ENCODE peak calls at places on chromosomes 11 and 22, in four cellular contexts. G is esophagus muscularis mucosa, O is testis, Z is kidney epithelial cell. B is an unnamed sample.
A peak's percentile ranks its signal among the peaks of the same experiment; 100 is the strongest.

GRCh38 chr11:130118636-130119387 is 40.8 kb upstream of the ST14 start:
- DNase-seq in G (no peak), O (no peak), Z (no peak), B (no peak)

GRCh38 chr11:75582935-75583709 is 21.1 kb downstream of the SERPINH1 start:
- DNase-seq in G (no peak), O (peak; percentile 60), Z (no peak), B (peak; percentile 61)

GRCh38 chr11:26229270-26229669 is 102.7 kb upstream of the ANO3 start:
- DNase-seq in G (no peak), O (no peak), Z (no peak), B (peak; percentile 99)

GRCh38 chr11:126185200-126186030 is 26.0 kb downstream of the RPUSD4 start:
- DNase-seq in G (no peak), O (no peak), Z (no peak), B (no peak)

GRCh38 chr11:111745719-111746504 is 20.3 kb downstream of the PPP2R1B start:
- DNase-seq in G (peak; percentile 68), O (no peak), Z (no peak), B (peak; percentile 51)

GRCh38 chr22:46612904-46613605 is 7.1 kb upstream of the GRAMD4 start:
- DNase-seq in G (no peak), O (no peak), Z (no peak), B (no peak)

GRCh38 chr11:117827521-117828511 is 3.3 kb upstream of the FXYD2 start:
- DNase-seq in G (no peak), O (peak; percentile 14), Z (no peak), B (no peak)

GRCh38 chr11:36097219-36097650 is 153.4 kb downstream of the LDLRAD3 start:
- DNase-seq in G (no peak), O (no peak), Z (no peak), B (no peak)

GRCh38 chr22:17060126-17060525 is 24.7 kb upstream of the IL17RA start:
- DNase-seq in G (no peak), O (no peak), Z (no peak), B (no peak)

GRCh38 chr11:8261921-8262551 is 1.6 kb downstream of the LMO1 start:
- DNase-seq in G (no peak), O (no peak), Z (no peak), B (no peak)

GRCh38 chr11:19279455-19279854 is 38.7 kb upstream of the E2F8 start:
- DNase-seq in G (no peak), O (no peak), Z (no peak), B (no peak)

GRCh38 chr11:19284881-19285280 is 44.1 kb upstream of the E2F8 start:
- DNase-seq in G (no peak), O (no peak), Z (no peak), B (no peak)

GRCh38 chr11:19281041-19281440 is 40.3 kb upstream of the E2F8 start:
- DNase-seq in G (no peak), O (no peak), Z (no peak), B (no peak)

GRCh38 chr11:19283998-19284397 is 43.3 kb upstream of the E2F8 start:
- DNase-seq in G (no peak), O (no peak), Z (no peak), B (no peak)

DNA sequence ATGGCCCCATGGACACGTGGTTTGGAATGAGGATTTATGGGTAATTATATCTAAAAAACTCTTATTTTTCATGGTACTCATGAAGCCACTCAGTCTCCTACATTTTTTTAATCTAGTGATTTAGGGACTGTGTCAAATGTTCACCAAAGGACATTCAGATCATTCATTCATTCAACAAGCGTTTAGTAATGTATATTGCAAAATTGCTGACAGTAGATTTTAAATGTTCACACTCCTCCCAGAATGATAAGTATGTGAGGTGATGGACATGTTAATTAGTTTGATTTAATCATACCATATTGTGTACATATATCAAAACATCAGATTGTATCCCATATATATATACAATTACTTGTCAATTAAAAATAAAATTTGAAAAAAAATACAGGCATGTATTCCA is 40.8 kb upstream of the E2F8 start:
- DNase-seq in G (no peak), O (no peak), Z (no peak), B (no peak)
- H3K4me3 ChIP-seq in G (no peak overlapping the region), O (no peak overlapping the region), Z (no peak overlapping the region), B (no peak overlapping the region)

DNA sequence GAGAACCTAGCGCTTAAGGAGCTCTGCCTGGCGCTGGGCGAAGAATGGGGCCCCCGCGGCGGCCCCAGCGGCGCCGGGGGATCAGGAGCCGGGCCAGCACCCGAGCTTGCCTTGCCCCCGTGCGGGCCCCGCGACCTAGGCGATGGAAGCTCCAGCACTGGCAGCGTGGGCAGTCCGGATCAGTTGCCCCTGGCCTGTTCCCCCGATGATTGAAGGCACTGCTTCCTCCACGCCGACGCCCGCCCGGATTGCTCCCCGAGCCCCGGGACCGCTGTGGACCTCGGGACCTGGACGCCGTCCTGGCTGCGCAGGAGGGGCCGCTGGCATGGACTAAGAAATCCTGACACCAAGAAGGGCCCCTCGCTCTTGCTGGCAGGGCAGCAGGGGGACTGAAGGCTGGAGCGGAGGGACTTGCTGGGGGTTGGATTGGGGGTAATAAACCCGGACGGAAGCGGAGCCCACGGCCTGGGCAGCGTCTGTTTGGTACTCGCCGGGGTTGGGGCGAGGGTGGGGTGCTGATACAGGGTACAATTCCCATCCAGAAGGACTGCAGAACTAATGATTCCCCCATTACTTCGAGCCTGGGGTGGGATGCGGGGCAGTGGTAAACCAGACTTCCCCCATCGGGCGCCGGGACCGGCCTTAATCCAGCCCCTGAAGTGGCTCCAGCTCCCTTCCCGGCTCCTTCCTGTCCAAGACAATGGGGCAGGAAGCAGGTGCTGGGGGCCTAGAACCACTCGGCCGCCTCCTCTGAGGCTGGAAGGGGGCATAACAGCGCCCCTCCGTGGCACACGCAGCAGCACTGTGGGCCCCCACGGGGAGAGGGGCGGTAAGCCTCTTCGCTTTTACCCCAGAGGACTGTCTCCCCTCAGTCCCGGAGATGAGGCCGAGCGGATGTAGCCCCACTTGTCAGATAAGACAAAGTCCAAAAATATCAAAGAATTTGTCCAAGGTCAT is 985 bp downstream of the CCDC85B start:
- DNase-seq in G (no peak), O (peak; percentile 49), Z (no peak), B (peak; percentile 59)
- TF ChIP-seq CTCF in G (peak; percentile 20), O (no peak), Z (peak; percentile 23), B (peak; percentile 29)

GRCh38 chr11:57649826-57650738 is at the start of gene YPEL4:
- DNase-seq in G (peak; percentile 99), O (peak; percentile 46), Z (no peak), B (peak; percentile 85)
- H3K4me3 ChIP-seq in G (peak within 1 kb of the TSS; percentile 49), O (peak within 1 kb of the TSS; percentile 31), Z (peak within 1 kb of the TSS; percentile 29), B (peak within 1 kb of the TSS; percentile 74)

GRCh38 chr11:101439488-101439887 is 144.3 kb downstream of the TRPC6 start:
- DNase-seq in G (no peak), O (no peak), Z (no peak), B (no peak)
- TF ChIP-seq CTCF in G (peak; percentile 5), O (no peak), Z (peak; percentile 2), B (no peak)

B was measured in fibroblast of pulmonary artery.